ENCODE peak calls at places on chromosomes 16 and 17, in six cellular contexts. H, X, N, I, V and C are unnamed samples.

GRCh38 chr17:50028207-50029120 is 27.4 kb upstream of the ITGA3 start:
- DNase-seq in H (no peak), X (peak), N (no peak), I (no peak), V (peak), C (peak)

GRCh38 chr17:66900126-66901010 is 64.1 kb upstream of the CACNG4 start:
- DNase-seq in H (peak), X (peak), N (no peak), I (no peak), V (no peak), C (no peak)

GRCh38 chr16:89049484-89050118 is 44.1 kb upstream of the ACSF3 start:
- DNase-seq in H (no peak), X (no peak), N (no peak), I (no peak), V (no peak), C (no peak)

GRCh38 chr16:69520800-69521602 is 44.8 kb upstream of the NFAT5 start:
- DNase-seq in H (no peak), X (no peak), N (no peak), I (no peak), V (no peak), C (no peak)

GRCh38 chr17:4247981-4248388 is 15.8 kb downstream of the ANKFY1 start:
- DNase-seq in H (no peak), X (no peak), N (no peak), I (no peak), V (no peak), C (no peak)

GRCh38 chr17:18141210-18141803 is 32.8 kb downstream of the MYO15A start:
- DNase-seq in H (peak), X (peak), N (peak), I (peak), V (no peak), C (peak)

GRCh38 chr17:2386400-2387085 is 14.3 kb downstream of the MNT start:
- DNase-seq in H (no peak), X (no peak), N (no peak), I (no peak), V (no peak), C (no peak)

GRCh38 chr16:5032748-5033167 is 977 bp downstream of the NAGPA start:
- DNase-seq in H (no peak), X (no peak), N (no peak), I (no peak), V (no peak), C (no peak)

GRCh38 chr16:49757744-49758069 is 98.2 kb downstream of the ZNF423 start:
- DNase-seq in H (no peak), X (no peak), N (no peak), I (no peak), V (no peak), C (no peak)

GRCh38 chr16:60413969-60414368 is 1622.3 kb downstream of the CDH8 start:
- DNase-seq in H (no peak), X (no peak), N (no peak), I (peak), V (no peak), C (no peak)

GRCh38 chr17:32783602-32784001 is 93.3 kb downstream of the MYO1D start:
- DNase-seq in H (peak), X (peak), N (no peak), I (peak), V (no peak), C (peak)